ENCODE peak calls at places on chromosomes 3 and 15, in five cellular contexts. E, V, G, P and K are unnamed samples.

GRCh38 chr3:124246949-124247348 is 255.0 kb upstream of the ROPN1 start:
- DNase-seq in E (peak), V (no peak), G (peak), P (peak), K (no peak)

GRCh38 chr3:190531406-190531805 is 17.5 kb downstream of the IL1RAP start:
- DNase-seq in E (no peak), V (no peak), G (no peak), P (no peak), K (no peak)

GRCh38 chr3:155149494-155149893 is 69.4 kb downstream of the MME start:
- DNase-seq in E (peak), V (no peak), G (no peak), P (no peak), K (no peak)

GRCh38 chr3:54176106-54176505 is 53.8 kb downstream of the CACNA2D3 start:
- DNase-seq in E (no peak), V (no peak), G (no peak), P (no peak), K (no peak)

GRCh38 chr3:178169421-178169820 is 366.8 kb upstream of the KCNMB2 start:
- DNase-seq in E (no peak), V (no peak), G (no peak), P (no peak), K (no peak)

GRCh38 chr3:197811343-197811742 is 20.3 kb downstream of the LRCH3 start:
- DNase-seq in E (no peak), V (no peak), G (peak), P (no peak), K (no peak)

GRCh38 chr3:62795978-62796635 is 79.1 kb downstream of the CADPS start:
- DNase-seq in E (no peak), V (no peak), G (peak), P (no peak), K (no peak)

GRCh38 chr3:176147251-176147650 is 1050.0 kb downstream of the TBL1XR1 start:
- DNase-seq in E (no peak), V (no peak), G (no peak), P (no peak), K (no peak)

GRCh38 chr15:67024322-67024997 is 40.9 kb upstream of the SMAD3 start:
- DNase-seq in E (peak), V (no peak), G (peak), P (peak), K (no peak)

GRCh38 chr3:30140356-30140755 is 466.0 kb upstream of the TGFBR2 start:
- DNase-seq in E (no peak), V (no peak), G (no peak), P (no peak), K (no peak)

GRCh38 chr15:99410477-99410876 is 155.3 kb upstream of the MEF2A start:
- DNase-seq in E (no peak), V (no peak), G (no peak), P (no peak), K (peak)

GRCh38 chr3:190432216-190432615 is 17.5 kb downstream of the TMEM207 start:
- DNase-seq in E (no peak), V (no peak), G (peak), P (no peak), K (no peak)

GRCh38 chr3:188602111-188602510 is 448.2 kb downstream of the LPP start:
- DNase-seq in E (no peak), V (no peak), G (no peak), P (no peak), K (no peak)

GRCh38 chr15:87873501-87873900 is 383.0 kb downstream of the NTRK3 start:
- DNase-seq in E (no peak), V (no peak), G (no peak), P (no peak), K (no peak)

GRCh38 chr3:130582457-130583155 is 65.6 kb downstream of the COL6A6 start:
- DNase-seq in E (no peak), V (no peak), G (no peak), P (no peak), K (no peak)

GRCh38 chr3:33144433-33144832 is 30.6 kb downstream of the CRTAP start:
- DNase-seq in E (no peak), V (no peak), G (peak), P (no peak), K (peak)

GRCh38 chr3:73625124-73625665 is 454 bp upstream of the PDZRN3 start:
- DNase-seq in E (no peak), V (no peak), G (no peak), P (peak), K (no peak)

GRCh38 chr3:161349529-161350278 is 21.6 kb downstream of the SPTSSB start:
- DNase-seq in E (no peak), V (no peak), G (peak), P (no peak), K (no peak)

DNA sequence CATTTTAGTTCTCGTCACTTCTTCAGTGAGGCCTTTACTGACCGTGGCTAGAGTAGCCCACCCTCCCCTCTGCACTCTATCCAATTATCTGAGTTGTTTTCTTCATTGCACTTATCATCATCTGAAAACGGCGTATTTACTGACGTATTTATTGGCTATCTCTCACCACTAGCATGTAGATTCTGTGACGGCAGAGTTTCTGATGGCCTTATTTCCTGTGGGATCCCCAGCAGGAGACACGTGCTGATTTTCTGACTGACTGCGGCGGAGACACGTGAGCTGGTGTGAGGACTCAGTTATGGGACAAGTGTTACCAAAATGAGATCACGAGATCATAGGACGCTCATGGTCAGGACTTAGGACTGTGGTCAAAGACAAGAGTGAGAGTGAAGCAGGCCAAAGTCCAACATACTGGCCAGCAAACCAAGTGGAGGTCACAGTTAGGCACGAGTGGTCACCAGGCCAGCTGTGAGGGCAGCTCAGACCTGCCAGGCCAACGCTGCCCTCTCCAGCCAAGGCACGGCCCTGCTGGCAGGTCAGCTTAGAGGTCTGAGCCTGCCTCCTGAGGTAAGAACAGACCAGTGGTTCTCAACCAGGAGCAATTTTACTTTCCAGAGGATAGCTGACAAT is 50.6 kb upstream of the BNIP2 start:
- DNase-seq in E (peak), V (no peak), G (no peak), P (no peak), K (no peak)
- H3K4me3 ChIP-seq in E (no peak), V (no peak), G (no peak), P (no peak), K (no peak)

DNA sequence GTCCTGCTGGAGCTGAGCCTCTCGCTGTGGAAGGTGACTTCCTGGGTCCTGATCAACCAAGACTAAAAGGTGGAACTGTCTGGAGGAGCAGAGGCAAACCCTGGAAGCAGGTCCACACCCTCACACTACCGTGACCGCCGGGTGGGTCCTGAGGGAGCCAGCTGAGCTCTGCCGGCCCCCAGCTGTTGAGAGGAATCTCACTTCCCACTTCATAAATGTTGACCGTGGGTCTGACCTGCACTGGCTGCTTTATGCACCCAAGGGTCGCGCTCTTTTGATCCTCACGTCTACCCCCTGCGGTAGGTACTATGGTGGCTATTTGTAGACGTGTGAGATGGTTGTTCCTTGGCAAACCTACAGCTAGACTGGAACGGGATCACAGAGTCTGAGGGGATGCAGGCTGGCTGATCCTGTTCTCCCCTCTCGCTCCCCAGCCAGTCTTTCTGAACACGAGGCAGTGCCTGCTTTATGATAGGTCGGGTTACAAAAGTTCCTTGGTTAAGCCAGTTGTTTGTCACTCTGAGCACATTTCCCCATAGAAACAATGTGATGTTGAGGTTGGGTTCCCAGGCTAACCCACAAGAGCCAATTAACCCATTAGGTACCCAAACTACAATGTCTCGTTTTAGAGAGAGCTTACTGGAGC is 113.0 kb upstream of the ETV5 start:
- DNase-seq in E (no peak), V (no peak), G (no peak), P (no peak), K (no peak)
- TF ChIP-seq POLR2A in E (no peak), V (no peak), G (no peak), P (no peak), K (no peak)

GRCh38 chr3:31892500-31892899 is 88.6 kb downstream of the OSBPL10 start:
- DNase-seq in E (no peak), V (no peak), G (no peak), P (no peak), K (no peak)
- TF ChIP-seq CTCF in E (no peak), V (no peak), G (no peak), P (no peak), K (no peak)

GRCh38 chr15:61974118-61974517 is 86.1 kb downstream of the VPS13C start:
- DNase-seq in E (no peak), V (no peak), G (no peak), P (no peak), K (no peak)
- H3K4me3 ChIP-seq in E (no peak), V (no peak), G (no peak), P (no peak), K (no peak)

GRCh38 chr3:50358355-50358926 is 880 bp downstream of the TMEM115 start:
- DNase-seq in E (no peak), V (peak), G (no peak), P (no peak), K (no peak)

GRCh38 chr3:50355829-50356552 is 3.3 kb downstream of the TMEM115 start:
- DNase-seq in E (no peak), V (no peak), G (no peak), P (no peak), K (no peak)

GRCh38 chr3:50359760-50360110 is 414 bp upstream of the TMEM115 start:
- DNase-seq in E (no peak), V (no peak), G (no peak), P (no peak), K (no peak)

GRCh38 chr3:50356553-50356952 is 2.8 kb downstream of the TMEM115 start:
- DNase-seq in E (no peak), V (no peak), G (peak), P (no peak), K (no peak)

DNA sequence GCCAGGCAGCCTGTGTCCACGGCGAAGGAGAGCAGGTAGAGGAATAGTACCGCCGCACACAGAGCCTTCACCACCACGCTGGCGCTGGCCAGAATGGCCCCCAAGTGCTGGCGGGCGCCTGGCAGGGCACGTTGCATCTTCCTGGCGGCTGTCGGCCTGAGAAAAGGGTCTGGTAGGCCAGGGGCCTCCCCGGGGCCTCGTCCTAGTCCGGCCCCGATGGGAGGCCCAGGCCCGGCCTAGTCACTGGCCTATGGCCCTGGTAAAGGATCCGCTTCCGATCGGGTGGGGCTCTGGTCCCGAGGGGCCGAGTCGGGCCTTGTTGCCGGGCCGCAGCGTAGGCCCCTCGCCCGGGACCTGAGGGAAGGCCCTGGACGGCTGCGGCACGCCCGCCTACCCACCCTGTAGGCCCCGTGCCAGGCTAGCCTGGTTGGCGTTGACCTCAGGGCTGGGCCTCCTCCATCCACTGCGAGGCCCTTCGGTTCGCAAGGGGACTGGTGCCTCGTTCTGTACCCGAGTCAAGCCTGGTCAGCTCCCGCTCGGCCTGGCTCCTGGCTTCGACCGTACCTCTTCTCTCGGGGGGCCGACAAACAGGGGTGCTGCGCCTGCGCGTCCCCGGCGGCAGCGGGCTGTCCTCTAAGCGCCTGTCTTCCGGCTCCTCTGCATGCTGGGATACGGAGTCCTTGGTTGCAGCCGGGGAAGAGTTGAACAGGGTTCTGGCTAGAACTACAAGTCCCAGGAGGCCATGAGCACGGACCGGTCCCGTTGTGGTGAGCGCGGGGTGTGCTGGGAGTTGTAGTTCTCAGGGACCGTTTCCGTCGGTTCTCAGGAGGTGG is at the start of gene TMEM115:
- DNase-seq in E (peak), V (peak), G (peak), P (peak), K (peak)
- TF ChIP-seq POLR2A in E (peak), V (peak), G (peak), P (peak), K (peak)